ENCODE peak calls at places on chromosome 16, in ten cellular contexts. R is posterior cingulate gyrus; E is endothelial cell; J is left ventricle myocardium inferior; X is stimulated activated CD4-positive, alpha-beta T cell treated with anti-CD3 and anti-CD28 coated beads, Interleukin-2, amount 100 ng/mL, for 48 hours; T is left colon; C is effector memory CD4-positive, alpha-beta T cell; D is HFFc6; B is SJSA1; A is NCI-H1105. H is an unnamed sample.

GRCh38 chr16:1706386-1707192 is 594 bp downstream of the MAPK8IP3 start:
- DNase-seq in J (no peak), D (peak; percentile 25), A (no peak), C (peak; percentile 4), X (peak; percentile 29), R (no peak), B (no peak), T (no peak), E (peak; percentile 22), H (no peak)

GRCh38 chr16:22782299-22782698 is 31.7 kb upstream of the HS3ST2 start:
- DNase-seq in B (no peak), J (no peak), C (no peak), T (no peak), A (no peak), D (no peak), E (peak; percentile 39), X (no peak), R (no peak), H (no peak)

GRCh38 chr16:65122974-65123845 is 1.3 kb upstream of the CDH11 start:
- DNase-seq in A (no peak), X (no peak), C (no peak), T (peak; percentile 58), E (peak; percentile 40), R (peak; percentile 56), B (peak; percentile 68), D (peak; percentile 63), J (peak; percentile 64), H (no peak)

GRCh38 chr16:70804729-70805169 is 3.8 kb upstream of the VAC14 start:
- DNase-seq in J (no peak), E (no peak), B (no peak), T (no peak), X (no peak), D (no peak), R (no peak), C (no peak), A (no peak), H (no peak)

GRCh38 chr16:31079342-31079944 is 5.2 kb downstream of the ZNF646 start:
- DNase-seq in D (no peak), X (no peak), C (no peak), R (no peak), J (no peak), B (no peak), A (no peak), E (no peak), T (no peak), H (no peak)

GRCh38 chr16:87931504-87931903 is 4.8 kb downstream of the CA5A start:
- DNase-seq in A (no peak), B (no peak), C (no peak), J (no peak), X (no peak), D (no peak), R (no peak), E (no peak), T (no peak), H (no peak)

GRCh38 chr16:86631441-86631840 is 53.1 kb downstream of the FOXL1 start:
- DNase-seq in A (no peak), B (no peak), J (no peak), R (no peak), E (no peak), T (no peak), C (no peak), D (peak; percentile 87), X (no peak), H (no peak)

GRCh38 chr16:55204094-55204493 is 119.9 kb upstream of the IRX6 start:
- DNase-seq in E (no peak), T (no peak), A (no peak), J (no peak), X (no peak), B (no peak), R (no peak), C (no peak), D (no peak), H (no peak)

GRCh38 chr16:27470567-27471431 is 68.8 kb downstream of the IL21R start:
- DNase-seq in D (peak; percentile 63), E (no peak), X (no peak), A (no peak), R (peak; percentile 5), T (no peak), B (peak; percentile 67), J (no peak), C (no peak), H (peak; percentile 10)

GRCh38 chr16:74035816-74036215 is 260.8 kb upstream of the PSMD7 start:
- DNase-seq in A (no peak), J (no peak), D (no peak), B (no peak), T (no peak), E (peak; percentile 33), C (no peak), R (no peak), X (no peak), H (no peak)

GRCh38 chr16:11001611-11002010 is 57.2 kb downstream of the CLEC16A start:
- DNase-seq in B (no peak), A (no peak), T (no peak), C (no peak), D (no peak), X (no peak), J (no peak), E (no peak), R (no peak), H (no peak)

GRCh38 chr16:58516768-58517107 is 1.4 kb downstream of the SETD6 start:
- DNase-seq in T (no peak), X (no peak), E (no peak), R (no peak), B (no peak), A (no peak), J (no peak), D (no peak), C (no peak), H (no peak)

GRCh38 chr16:84131118-84131517 is 13.9 kb downstream of the HSDL1 start:
- DNase-seq in E (no peak), X (no peak), D (no peak), A (no peak), J (no peak), B (no peak), R (no peak), C (no peak), T (no peak), H (no peak)

GRCh38 chr16:89014611-89015230 is 37.7 kb upstream of the CBFA2T3 start:
- DNase-seq in X (no peak), J (peak; percentile 7), T (no peak), A (no peak), B (no peak), E (no peak), D (no peak), R (no peak), C (no peak), H (no peak)

GRCh38 chr16:57669476-57670162 is 1.5 kb downstream of the ADGRG3 start:
- DNase-seq in E (no peak), X (no peak), B (no peak), C (no peak), A (no peak), R (no peak), J (no peak), T (no peak), D (no peak), H (no peak)

GRCh38 chr16:3661922-3662321 is 7.4 kb downstream of the DNASE1 start:
- DNase-seq in X (no peak), D (no peak), E (no peak), J (no peak), A (no peak), T (no peak), B (no peak), C (no peak), R (no peak), H (no peak)

GRCh38 chr16:85579883-85580607 is 33.1 kb upstream of the GSE1 start:
- DNase-seq in D (no peak), R (no peak), B (no peak), E (no peak), J (no peak), T (no peak), A (no peak), C (no peak), X (no peak), H (no peak)

GRCh38 chr16:74291577-74292208 is 4.9 kb upstream of the PSMD7 start:
- DNase-seq in X (no peak), A (no peak), C (no peak), E (no peak), R (no peak), D (peak; percentile 6), B (no peak), J (no peak), T (no peak), H (no peak)

GRCh38 chr16:52068447-52069074 is 478.4 kb downstream of the TOX3 start:
- DNase-seq in C (no peak), J (no peak), A (peak; percentile 76), E (peak; percentile 42), R (peak; percentile 25), D (peak; percentile 18), T (peak; percentile 17), B (no peak), X (no peak), H (no peak)

GRCh38 chr16:86618431-86619262 is 40.3 kb downstream of the FOXL1 start:
- DNase-seq in R (no peak), T (no peak), B (peak; percentile 55), X (no peak), C (no peak), E (no peak), A (no peak), J (no peak), D (no peak), H (peak; percentile 8)

GRCh38 chr16:47777191-47777590 is 316.1 kb downstream of the PHKB start:
- DNase-seq in C (no peak), E (no peak), B (no peak), D (no peak), X (no peak), T (no peak), A (no peak), J (no peak), R (no peak), H (no peak)

GRCh38 chr16:89150981-89151380 is 20.6 kb upstream of the CDH15 start:
- DNase-seq in J (no peak), R (no peak), E (no peak), B (no peak), D (no peak), X (no peak), T (no peak), A (no peak), C (no peak), H (no peak)

GRCh38 chr16:80610489-80611156 is 69.8 kb downstream of the DYNLRB2 start:
- DNase-seq in R (no peak), T (no peak), C (no peak), E (no peak), D (peak; percentile 20), A (no peak), X (no peak), J (no peak), B (no peak), H (no peak)

GRCh38 chr16:15618392-15618791 is 24.6 kb downstream of the MARF1 start:
- DNase-seq in T (no peak), J (no peak), R (no peak), B (no peak), D (peak; percentile 56), C (no peak), A (no peak), X (no peak), E (no peak), H (peak; percentile 26)